ENCODE peak calls at places on chromosomes 13 and 19, in six cellular contexts. Q is IMR-90, R is H1, B is trophoblast cell, W is H9, Z is mesenchymal stem cell. G is an unnamed sample.

GRCh38 chr19:39327990-39328705 is 7.5 kb upstream of the LRFN1 start:
- DNase-seq in R (no peak), W (peak; percentile 83), B (peak; percentile 69), Z (peak; percentile 65), Q (peak; percentile 53), G (peak; percentile 83)

GRCh38 chr19:47098608-47099007 is 15.0 kb downstream of the ZC3H4 start:
- DNase-seq in R (no peak), B (no peak), Q (no peak), Z (no peak), W (no peak), G (no peak)

GRCh38 chr19:58554494-58555368 is at the start of gene CHMP2A:
- DNase-seq in W (peak; percentile 99), Q (peak; percentile 95), B (peak; percentile 90), R (peak; percentile 88), Z (peak; percentile 97), G (peak; percentile 97)

GRCh38 chr19:13959962-13960862 is 7.9 kb downstream of the DCAF15 start:
- DNase-seq in B (no peak), R (no peak), W (peak; percentile 64), Q (no peak), Z (no peak), G (no peak)

GRCh38 chr19:47699360-47699917 is 13.8 kb upstream of the EHD2 start:
- DNase-seq in R (no peak), B (peak; percentile 23), Z (peak; percentile 57), Q (peak; percentile 34), W (peak; percentile 82), G (peak; percentile 37)

GRCh38 chr19:8361921-8362793 is 1.8 kb upstream of the ANGPTL4 start:
- DNase-seq in Q (peak; percentile 99), W (no peak), Z (peak; percentile 99), R (no peak), B (peak; percentile 95), G (no peak)

GRCh38 chr19:54517483-54517882 is 14.9 kb downstream of the LAIR2 start:
- DNase-seq in Z (peak; percentile 7), B (peak; percentile 78), W (peak; percentile 29), R (no peak), Q (peak; percentile 2), G (peak; percentile 1)

GRCh38 chr19:35281303-35281702 is 1.0 kb upstream of the HAMP start:
- DNase-seq in Z (no peak), R (no peak), Q (no peak), W (no peak), B (no peak), G (no peak)

GRCh38 chr13:35630551-35631275 is 154.2 kb upstream of the MAB21L1 start:
- DNase-seq in W (peak; percentile 75), R (no peak), Q (peak; percentile 70), B (peak; percentile 24), Z (peak; percentile 52), G (peak; percentile 32)

GRCh38 chr13:53920916-53921315 is 892.3 kb downstream of the OLFM4 start:
- DNase-seq in Z (no peak), R (no peak), W (peak; percentile 26), Q (no peak), B (no peak), G (no peak)

GRCh38 chr13:53921473-53921872 is 892.9 kb downstream of the OLFM4 start:
- DNase-seq in Z (no peak), B (no peak), Q (no peak), R (no peak), W (no peak), G (no peak)
- H3K14ac ChIP-seq in Z (no peak overlapping the region), B (no peak overlapping the region), Q (no peak overlapping the region), R (no peak overlapping the region), W (no peak overlapping the region), G (peak overlapping the region; percentile 82)

DNA sequence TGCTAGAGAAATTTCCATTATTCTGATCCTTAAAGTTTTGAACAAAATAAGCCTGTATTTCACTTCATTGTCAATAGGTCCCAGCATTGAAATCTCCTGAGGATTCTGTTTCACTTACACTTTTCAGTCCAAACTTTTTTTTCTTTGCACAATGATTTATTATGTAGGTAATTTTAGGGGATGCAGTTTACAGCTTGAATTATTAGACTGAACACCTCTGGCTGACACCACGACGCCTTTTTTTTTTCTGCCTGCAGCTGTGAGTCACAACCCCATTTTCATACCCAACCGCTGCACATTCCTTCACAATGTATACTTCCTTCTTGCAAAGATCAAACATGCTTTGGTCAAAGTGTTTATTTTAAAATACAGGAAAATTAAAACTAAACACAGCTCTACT is 11.3 kb downstream of the ZIC2 start:
- DNase-seq in W (no peak), Q (no peak), R (no peak), Z (no peak), B (no peak), G (peak; percentile 21)
- H3K14ac ChIP-seq in W (no peak overlapping the region), Q (no peak overlapping the region), R (no peak overlapping the region), Z (no peak overlapping the region), B (no peak overlapping the region), G (no peak overlapping the region)

GRCh38 chr19:3328743-3329142 is 37.6 kb upstream of the NFIC start:
- DNase-seq in Q (no peak), W (no peak), Z (no peak), R (no peak), B (no peak), G (no peak)
- H3K14ac ChIP-seq in Q (no peak overlapping the region), W (no peak overlapping the region), Z (no peak overlapping the region), R (no peak overlapping the region), B (no peak overlapping the region), G (no peak overlapping the region)

GRCh38 chr13:68390987-68391386 is 1160.9 kb upstream of the PCDH9 start:
- DNase-seq in W (no peak), Z (no peak), R (no peak), Q (no peak), B (no peak), G (no peak)

DNA sequence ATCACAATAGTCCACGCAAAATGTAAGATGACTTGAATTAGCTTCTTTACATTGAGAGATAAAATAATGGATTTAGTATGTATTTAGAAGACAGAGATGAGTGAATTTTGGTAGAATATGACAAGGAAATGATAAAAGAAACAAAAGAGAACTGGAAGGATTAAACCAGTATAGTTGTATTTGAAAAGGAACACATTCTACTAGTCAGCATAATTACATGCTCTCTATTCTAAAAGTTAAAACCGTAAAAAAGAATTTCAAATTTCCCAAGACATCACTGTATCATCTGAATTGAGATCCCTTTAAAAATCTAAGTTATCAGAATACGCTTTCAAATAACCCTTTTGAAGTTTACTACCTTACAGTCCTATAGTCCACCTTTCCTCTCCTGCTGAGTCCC is 1156.7 kb upstream of the PCDH9 start:
- DNase-seq in B (no peak), Q (no peak), R (no peak), W (no peak), Z (no peak), G (no peak)
- H3K14ac ChIP-seq in B (no peak overlapping the region), Q (no peak overlapping the region), R (no peak overlapping the region), W (no peak overlapping the region), Z (no peak overlapping the region), G (no peak overlapping the region)

GRCh38 chr13:106530209-106530906 is 5.1 kb downstream of the EFNB2 start:
- DNase-seq in B (peak; percentile 56), Z (no peak), Q (no peak), R (no peak), W (no peak), G (no peak)
- H3K14ac ChIP-seq in B (no peak overlapping the region), Z (no peak overlapping the region), Q (no peak overlapping the region), R (no peak overlapping the region), W (no peak overlapping the region), G (no peak overlapping the region)

GRCh38 chr13:64704121-64704520 is 2526.0 kb downstream of the PCDH9 start:
- DNase-seq in W (no peak), Z (peak; percentile 6), Q (no peak), R (no peak), B (no peak), G (no peak)

GRCh38 chr13:64709079-64709478 is 2521.1 kb downstream of the PCDH9 start:
- DNase-seq in W (no peak), Q (no peak), Z (peak; percentile 39), R (no peak), B (no peak), G (no peak)
- H3K14ac ChIP-seq in W (no peak overlapping the region), Q (no peak overlapping the region), Z (no peak overlapping the region), R (no peak overlapping the region), B (peak overlapping the region; percentile 94), G (no peak overlapping the region)

GRCh38 chr13:29577135-29578051 is 18.1 kb downstream of the SLC7A1 start:
- DNase-seq in Q (peak; percentile 38), R (no peak), W (no peak), Z (no peak), B (no peak), G (no peak)

GRCh38 chr13:29581666-29582065 is 13.8 kb downstream of the SLC7A1 start:
- DNase-seq in B (no peak), R (no peak), Z (no peak), Q (no peak), W (no peak), G (no peak)

GRCh38 chr13:29576581-29576980 is 18.9 kb downstream of the SLC7A1 start:
- DNase-seq in Z (no peak), B (no peak), R (no peak), Q (no peak), W (no peak), G (no peak)

GRCh38 chr13:29578300-29579048 is 17.0 kb downstream of the SLC7A1 start:
- DNase-seq in W (no peak), B (no peak), R (no peak), Q (no peak), Z (no peak), G (no peak)

DNA sequence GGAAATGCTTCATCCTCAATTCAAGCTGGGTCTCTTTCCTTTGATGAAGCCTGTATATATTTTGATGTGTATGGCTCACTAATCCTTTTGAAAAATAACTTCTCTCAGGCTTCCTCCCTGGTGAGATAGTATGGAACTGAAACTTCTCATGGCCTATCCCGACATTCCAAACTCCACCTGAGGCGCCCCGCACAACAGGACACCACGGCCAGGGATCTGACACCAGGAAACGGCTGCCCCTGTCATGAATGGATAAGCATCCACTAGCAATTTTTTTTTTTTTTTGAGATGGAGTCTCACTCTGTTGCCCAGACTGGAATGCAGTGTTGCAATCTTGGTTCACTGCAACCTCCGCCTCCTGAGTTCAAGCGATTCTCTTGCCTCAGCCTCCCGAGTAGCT is 16.4 kb downstream of the SLC7A1 start:
- DNase-seq in W (no peak), R (no peak), B (no peak), Q (no peak), Z (no peak), G (no peak)
- H3K14ac ChIP-seq in W (no peak overlapping the region), R (no peak overlapping the region), B (no peak overlapping the region), Q (no peak overlapping the region), Z (no peak overlapping the region), G (no peak overlapping the region)

GRCh38 chr19:4077011-4077382 is 10.3 kb upstream of the ZBTB7A start:
- DNase-seq in Q (no peak), R (no peak), Z (no peak), W (no peak), B (no peak), G (no peak)

GRCh38 chr19:4077800-4078683 is 11.3 kb upstream of the ZBTB7A start:
- DNase-seq in W (no peak), Z (peak; percentile 35), Q (no peak), B (no peak), R (no peak), G (no peak)

GRCh38 chr19:4071610-4072009 is 4.9 kb upstream of the ZBTB7A start:
- DNase-seq in Z (no peak), B (no peak), Q (no peak), R (no peak), W (no peak), G (no peak)

GRCh38 chr19:4080473-4080872 is 13.8 kb upstream of the ZBTB7A start:
- DNase-seq in Q (no peak), Z (no peak), B (no peak), R (no peak), W (no peak), G (no peak)

DNA sequence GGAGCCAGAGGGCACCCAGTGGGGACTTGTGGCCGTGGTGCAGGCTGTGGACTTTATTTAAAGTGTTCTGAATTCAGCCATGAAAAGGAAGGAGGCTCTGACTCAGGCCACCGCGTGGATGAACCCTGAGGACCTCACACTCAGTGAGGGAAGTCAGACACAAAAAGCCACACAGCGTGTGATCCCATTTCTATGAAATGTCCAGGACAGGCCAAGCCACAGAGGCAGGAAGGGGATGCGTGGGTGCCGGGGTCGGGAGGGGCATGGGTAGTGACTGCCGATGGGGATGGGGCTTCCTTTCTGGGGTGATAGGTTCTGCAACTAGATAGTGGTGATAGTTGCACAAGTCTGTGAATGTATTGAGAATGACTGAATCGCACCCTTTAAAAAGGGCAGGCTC is 8.7 kb upstream of the ZBTB7A start:
- DNase-seq in R (no peak), B (no peak), W (no peak), Z (no peak), Q (no peak), G (no peak)
- H3K14ac ChIP-seq in R (no peak overlapping the region), B (no peak overlapping the region), W (no peak overlapping the region), Z (no peak overlapping the region), Q (no peak overlapping the region), G (no peak overlapping the region)

G was measured in neuronal stem cell.